ENCODE peak calls at places on chromosomes 5 and 9, in ten cellular contexts. E, C, G, O, K, I, A, B, Y and V are unnamed samples.

GRCh38 chr5:38104497-38105230 is 153.7 kb upstream of the EGFLAM start:
- DNase-seq in E (no peak), C (no peak), G (peak), O (no peak), K (no peak), I (no peak), A (no peak), B (no peak), Y (no peak), V (no peak)

GRCh38 chr5:1737790-1738405 is 61.7 kb downstream of the MRPL36 start:
- DNase-seq in E (no peak), C (no peak), G (peak), O (no peak), K (peak), I (peak), A (peak), B (peak), Y (peak), V (peak)

GRCh38 chr5:31657315-31657714 is 18.4 kb downstream of the PDZD2 start:
- DNase-seq in E (no peak), C (no peak), G (no peak), O (no peak), K (no peak), I (no peak), A (no peak), B (no peak), Y (no peak), V (no peak)

GRCh38 chr5:76807296-76807695 is 11.5 kb upstream of the F2RL1 start:
- DNase-seq in E (no peak), C (no peak), G (no peak), O (no peak), K (peak), I (no peak), A (no peak), B (peak), Y (no peak), V (no peak)

GRCh38 chr5:31581498-31582099 is 49.5 kb downstream of the C5orf22 start:
- DNase-seq in E (no peak), C (peak), G (peak), O (no peak), K (peak), I (no peak), A (peak), B (peak), Y (peak), V (peak)

GRCh38 chr9:72006481-72006880 is 53.9 kb downstream of the C9orf57 start:
- DNase-seq in E (no peak), C (no peak), G (no peak), O (no peak), K (peak), I (no peak), A (no peak), B (peak), Y (no peak), V (no peak)

GRCh38 chr9:83334320-83334719 is 203.9 kb downstream of the FRMD3 start:
- DNase-seq in E (peak), C (peak), G (peak), O (peak), K (peak), I (peak), A (peak), B (peak), Y (peak), V (peak)

GRCh38 chr9:134837529-134837928 is 43.1 kb upstream of the FCN2 start:
- DNase-seq in E (no peak), C (no peak), G (no peak), O (no peak), K (no peak), I (no peak), A (no peak), B (no peak), Y (no peak), V (no peak)

GRCh38 chr9:108869092-108869725 is 7.1 kb downstream of the ACTL7A start:
- DNase-seq in E (no peak), C (no peak), G (no peak), O (no peak), K (peak), I (no peak), A (no peak), B (peak), Y (no peak), V (no peak)

GRCh38 chr5:41738695-41739354 is 131.4 kb downstream of the OXCT1 start:
- DNase-seq in E (no peak), C (no peak), G (no peak), O (no peak), K (no peak), I (no peak), A (no peak), B (no peak), Y (no peak), V (no peak)

GRCh38 chr5:125815-126214 is 33.8 kb downstream of the PLEKHG4B start:
- DNase-seq in E (no peak), C (no peak), G (no peak), O (no peak), K (no peak), I (no peak), A (no peak), B (no peak), Y (no peak), V (no peak)

GRCh38 chr9:37775216-37775919 is 9.5 kb downstream of the EXOSC3 start:
- DNase-seq in E (no peak), C (no peak), G (no peak), O (no peak), K (peak), I (no peak), A (no peak), B (no peak), Y (no peak), V (no peak)